ENCODE peak calls at places on chromosomes 3 and 15, in eight cellular contexts. V is activated CD4-positive, alpha-beta T cell treated with anti-CD3 and anti-CD28 coated beads, Interleukin-2, amount 10 ng/mL, durations not matched to agents 7 days and 5 days; P is T-cell; D is stimulated activated CD8-positive, alpha-beta memory T cell treated with anti-CD3 and anti-CD28 coated beads, Interleukin-12 subunit alpha, Interleukin-12 subunit beta, amount 100 ng/mL, for 1 hour; B is B cell; Z is Kasumi-1; C is astrocyte of the spinal cord; O is effector memory CD4-positive, alpha-beta T cell. X is an unnamed sample.

GRCh38 chr15:76181705-76182107 is 121.9 kb downstream of the TMEM266 start:
- DNase-seq in V (peak; percentile 40), P (no peak), D (no peak), B (no peak), Z (no peak), C (no peak), O (no peak), X (no peak)

GRCh38 chr15:91032919-91033803 is 10.8 kb upstream of the VPS33B start:
- DNase-seq in V (peak; percentile 68), P (peak; percentile 44), D (peak; percentile 29), B (peak; percentile 33), Z (peak; percentile 27), C (no peak), O (peak; percentile 36), X (peak; percentile 37)

GRCh38 chr15:56948766-56949105 is 30.3 kb downstream of the TCF12 start:
- DNase-seq in V (no peak), P (no peak), D (no peak), B (no peak), Z (no peak), C (peak; percentile 52), O (no peak), X (no peak)

GRCh38 chr15:36106640-36107335 is 472.6 kb upstream of the CDIN1 start:
- DNase-seq in V (no peak), P (no peak), D (no peak), B (no peak), Z (no peak), C (no peak), O (no peak), X (no peak)

GRCh38 chr3:20574746-20575145 is 388.7 kb upstream of the SGO1 start:
- DNase-seq in V (no peak), P (no peak), D (no peak), B (no peak), Z (no peak), C (peak; percentile 70), O (no peak), X (no peak)

GRCh38 chr3:156413293-156413912 is 141.5 kb downstream of the SSR3 start:
- DNase-seq in V (no peak), P (no peak), D (no peak), B (no peak), Z (no peak), C (no peak), O (no peak), X (no peak)

GRCh38 chr3:14890470-14890869 is 56.9 kb upstream of the NR2C2 start:
- DNase-seq in V (peak; percentile 16), P (no peak), D (no peak), B (no peak), Z (no peak), C (no peak), O (no peak), X (no peak)

GRCh38 chr3:43426388-43426787 is 140.0 kb downstream of the SNRK start:
- DNase-seq in V (no peak), P (no peak), D (no peak), B (no peak), Z (no peak), C (no peak), O (no peak), X (no peak)

GRCh38 chr15:38600241-38600640 is 35.6 kb upstream of the RASGRP1 start:
- DNase-seq in V (no peak), P (no peak), D (no peak), B (no peak), Z (no peak), C (no peak), O (no peak), X (no peak)

GRCh38 chr3:13768453-13768852 is 111.4 kb downstream of the WNT7A start:
- DNase-seq in V (no peak), P (no peak), D (no peak), B (no peak), Z (no peak), C (no peak), O (no peak), X (no peak)

GRCh38 chr3:64188810-64189560 is 36.3 kb downstream of the PRICKLE2 start:
- DNase-seq in V (no peak), P (no peak), D (no peak), B (no peak), Z (no peak), C (peak; percentile 86), O (no peak), X (no peak)

GRCh38 chr3:106728315-106728821 is 648.9 kb upstream of the CCDC54 start:
- DNase-seq in V (no peak), P (no peak), D (no peak), B (no peak), Z (no peak), C (peak; percentile 99), O (no peak), X (no peak)

GRCh38 chr3:138359137-138359536 is 10.8 kb downstream of the MRAS start:
- DNase-seq in V (no peak), P (no peak), D (no peak), B (no peak), Z (no peak), C (no peak), O (no peak), X (no peak)

X was measured in T-helper 9 cell.